ENCODE peak calls at places on chromosomes 7 and 10, in nine cellular contexts. R is Ammon's horn; U is SW480; T is nucleus accumbens; H is stimulated activated CD4-positive, alpha-beta T cell treated with anti-CD3 and anti-CD28 coated beads, TNF-alpha, amount 100 ng/mL, for 4 hours; Y is astrocyte; G is AG08395; I is HTR-8/SVneo; E is activated T-cell treated with anti-CD3 and anti-CD28 coated beads for 1 hour. Q is an unnamed sample.

GRCh38 chr7:144842377-144842851 is 6.6 kb upstream of the TPK1 start:
- DNase-seq in G (no peak), T (no peak), R (peak), H (no peak), Y (no peak), E (no peak), I (no peak), U (no peak), Q (no peak)

GRCh38 chr10:94462130-94462529 is 59.8 kb downstream of the TBC1D12 start:
- DNase-seq in H (no peak), R (no peak), E (no peak), I (no peak), Y (no peak), T (no peak), U (no peak), G (no peak), Q (no peak)

GRCh38 chr7:2541291-2542010 is 13.9 kb downstream of the BRAT1 start:
- DNase-seq in U (no peak), T (no peak), E (no peak), R (no peak), I (no peak), Y (no peak), G (peak), H (no peak), Q (no peak)

GRCh38 chr7:116185956-116186355 is 24.4 kb upstream of the TES start:
- DNase-seq in U (no peak), I (no peak), R (no peak), Y (no peak), T (no peak), E (no peak), H (no peak), G (no peak), Q (no peak)

GRCh38 chr7:81158189-81158588 is 239.3 kb upstream of the SEMA3C start:
- DNase-seq in H (no peak), U (no peak), G (no peak), T (no peak), E (no peak), R (no peak), Y (peak), I (no peak), Q (no peak)

GRCh38 chr10:133162178-133162909 is 2.3 kb downstream of the KNDC1 start:
- DNase-seq in T (peak), G (no peak), U (peak), E (no peak), H (no peak), R (peak), Y (no peak), I (no peak), Q (no peak)

GRCh38 chr7:44981035-44981706 is 2.4 kb upstream of the MYO1G start:
- DNase-seq in I (no peak), R (no peak), H (no peak), G (no peak), Y (no peak), E (no peak), T (no peak), U (no peak), Q (no peak)

GRCh38 chr10:116029826-116030225 is 243.2 kb downstream of the GFRA1 start:
- DNase-seq in H (no peak), U (no peak), I (no peak), E (no peak), R (no peak), Y (no peak), G (no peak), T (no peak), Q (no peak)

GRCh38 chr7:44922351-44922694 is 37.0 kb upstream of the PURB start:
- DNase-seq in U (no peak), Y (no peak), H (no peak), E (no peak), I (no peak), R (no peak), G (no peak), T (no peak), Q (no peak)

GRCh38 chr10:101031796-101032636 is 982 bp downstream of the SFXN3 start:
- DNase-seq in Y (peak), I (peak), U (peak), T (peak), R (peak), G (peak), H (peak), E (peak), Q (peak)

GRCh38 chr10:24360286-24361127 is 151.6 kb downstream of the KIAA1217 start:
- DNase-seq in T (peak), H (no peak), I (peak), Y (peak), R (peak), U (peak), E (no peak), G (peak), Q (no peak)

GRCh38 chr10:129602938-129603520 is 136.0 kb downstream of the MGMT start:
- DNase-seq in G (no peak), U (no peak), R (peak), T (no peak), E (no peak), H (no peak), I (no peak), Y (no peak), Q (no peak)

GRCh38 chr7:1647961-1648631 is 22.0 kb upstream of the ELFN1 start:
- DNase-seq in U (no peak), G (no peak), T (no peak), H (no peak), Y (no peak), I (no peak), E (no peak), R (peak), Q (no peak)

GRCh38 chr10:131773321-131773988 is 127.4 kb upstream of the PPP2R2D start:
- DNase-seq in G (no peak), T (no peak), H (no peak), Y (no peak), U (no peak), E (no peak), I (no peak), R (no peak), Q (no peak)

GRCh38 chr7:6026011-6026819 is 5.0 kb upstream of the ANKRD61 start:
- DNase-seq in R (peak), G (peak), I (peak), U (peak), H (peak), Y (no peak), T (no peak), E (peak), Q (no peak)